ENCODE peak calls at places on chromosomes 6 and 20, in nine cellular contexts. S is foreskin fibroblast, R is BJ, C is A549, F is IMR-90, D is mammary epithelial cell, Z is uterus, T is A673, U is PC-9. G is an unnamed sample.

GRCh38 chr6:35016417-35017221 is 124.5 kb downstream of the TCP11 start:
- DNase-seq in S (peak), R (peak), C (no peak), F (peak), D (no peak), Z (peak), T (peak), U (no peak), G (peak)

GRCh38 chr6:82712826-82713225 is 349.2 kb downstream of the TPBG start:
- DNase-seq in S (no peak), R (no peak), C (no peak), F (no peak), D (no peak), Z (no peak), T (no peak), U (no peak), G (no peak)

GRCh38 chr6:147046131-147046530 is 158.1 kb upstream of the STXBP5 start:
- DNase-seq in S (no peak), R (no peak), C (no peak), F (peak), D (no peak), Z (no peak), T (peak), U (no peak), G (no peak)

GRCh38 chr6:142387997-142388815 is 86.4 kb downstream of the ADGRG6 start:
- DNase-seq in S (peak), R (no peak), C (peak), F (peak), D (peak), Z (no peak), T (peak), U (peak), G (peak)

GRCh38 chr20:60294627-60295026 is 336.4 kb downstream of the CDH26 start:
- DNase-seq in S (no peak), R (no peak), C (no peak), F (no peak), D (no peak), Z (no peak), T (no peak), U (no peak), G (no peak)

GRCh38 chr20:23234311-23235078 is 116.1 kb upstream of the NXT1 start:
- DNase-seq in S (peak), R (no peak), C (no peak), F (peak), D (no peak), Z (no peak), T (no peak), U (no peak), G (no peak)

GRCh38 chr6:170083236-170084051 is 207.4 kb downstream of the DLL1 start:
- DNase-seq in S (no peak), R (no peak), C (no peak), F (no peak), D (no peak), Z (no peak), T (no peak), U (no peak), G (no peak)

GRCh38 chr20:8399963-8400362 is 267.9 kb downstream of the PLCB1 start:
- DNase-seq in S (no peak), R (no peak), C (no peak), F (no peak), D (no peak), Z (no peak), T (peak), U (no peak), G (no peak)

GRCh38 chr20:25316506-25317190 is 68.8 kb downstream of the PYGB start:
- DNase-seq in S (no peak), R (no peak), C (no peak), F (no peak), D (no peak), Z (peak), T (no peak), U (no peak), G (no peak)

GRCh38 chr6:43668151-43669028 is 19.2 kb downstream of the MRPS18A start:
- DNase-seq in S (peak), R (no peak), C (peak), F (peak), D (peak), Z (peak), T (peak), U (peak), G (peak)

GRCh38 chr20:3420211-3420707 is 12.8 kb upstream of the DNAAF9 start:
- DNase-seq in S (peak), R (peak), C (peak), F (peak), D (peak), Z (no peak), T (peak), U (no peak), G (peak)

GRCh38 chr20:10060223-10060622 is 25.4 kb downstream of the ANKEF1 start:
- DNase-seq in S (no peak), R (no peak), C (no peak), F (no peak), D (no peak), Z (no peak), T (peak), U (no peak), G (no peak)

GRCh38 chr20:22620342-22620741 is 36.0 kb upstream of the FOXA2 start:
- DNase-seq in S (no peak), R (no peak), C (no peak), F (no peak), D (no peak), Z (no peak), T (no peak), U (no peak), G (no peak)

GRCh38 chr6:165245716-165246115 is 63.7 kb downstream of the C6orf118 start:
- DNase-seq in S (no peak), R (no peak), C (no peak), F (no peak), D (no peak), Z (no peak), T (no peak), U (no peak), G (no peak)

GRCh38 chr6:163334264-163334663 is 80.3 kb upstream of the QKI start:
- DNase-seq in S (no peak), R (no peak), C (no peak), F (no peak), D (no peak), Z (peak), T (no peak), U (no peak), G (no peak)

GRCh38 chr20:610130-611046 is at the start of gene TCF15:
- DNase-seq in S (peak), R (no peak), C (no peak), F (no peak), D (peak), Z (no peak), T (peak), U (no peak), G (no peak)

GRCh38 chr6:119102901-119103300 is 24.4 kb upstream of the FAM184A start:
- DNase-seq in S (no peak), R (no peak), C (no peak), F (no peak), D (no peak), Z (no peak), T (no peak), U (no peak), G (no peak)

GRCh38 chr6:51184046-51184445 is 365.4 kb downstream of the TFAP2B start:
- DNase-seq in S (no peak), R (no peak), C (no peak), F (no peak), D (no peak), Z (no peak), T (no peak), U (no peak), G (no peak)

GRCh38 chr6:51182884-51183283 is 364.2 kb downstream of the TFAP2B start:
- DNase-seq in S (no peak), R (no peak), C (no peak), F (no peak), D (no peak), Z (no peak), T (no peak), U (no peak), G (no peak)
- TF ChIP-seq CTCF in S (no peak), R (no peak), C (no peak), F (no peak), D (no peak), Z (no peak), T (no peak), U (no peak), G (no peak)

DNA sequence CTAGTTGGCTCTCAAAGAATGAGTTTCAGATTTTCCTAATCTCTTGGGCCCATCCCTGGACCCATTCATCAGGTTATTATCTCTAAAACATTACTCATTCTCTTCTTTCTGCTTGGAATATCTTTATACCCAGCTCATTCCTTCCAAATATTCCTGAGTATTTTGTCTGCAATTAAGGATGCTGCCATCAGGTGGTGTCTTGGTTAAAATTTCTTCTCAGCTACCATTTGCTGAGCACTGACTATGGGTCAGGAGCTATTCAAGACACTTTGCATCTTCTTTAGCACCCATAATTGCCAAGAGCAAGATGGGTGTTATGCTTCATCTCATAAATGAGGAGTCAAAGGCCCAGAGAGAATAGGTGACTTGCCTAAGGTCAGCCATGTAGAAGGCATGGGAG is 8.4 kb downstream of the SUN5 start:
- DNase-seq in S (no peak), R (no peak), C (no peak), F (no peak), D (no peak), Z (no peak), T (no peak), U (no peak), G (no peak)
- TF ChIP-seq CTCF in S (no peak), R (no peak), C (no peak), F (no peak), D (no peak), Z (no peak), T (peak), U (no peak), G (peak)

GRCh38 chr6:11618533-11618932 is 81.0 kb downstream of the TMEM170B start:
- DNase-seq in S (peak), R (no peak), C (peak), F (peak), D (no peak), Z (no peak), T (peak), U (no peak), G (no peak)
- TF ChIP-seq CTCF in S (peak), R (peak), C (peak), F (peak), D (peak), Z (no peak), T (peak), U (peak), G (peak)

GRCh38 chr6:133889557-133890301 is 816 bp downstream of the TCF21 start:
- DNase-seq in S (peak), R (no peak), C (no peak), F (peak), D (no peak), Z (peak), T (no peak), U (no peak), G (no peak)
- TF ChIP-seq CTCF in S (no peak), R (no peak), C (no peak), F (peak), D (no peak), Z (no peak), T (no peak), U (no peak), G (no peak)

GRCh38 chr20:52083627-52084232 is 107.8 kb downstream of the ZFP64 start:
- DNase-seq in S (peak), R (no peak), C (peak), F (peak), D (peak), Z (peak), T (peak), U (peak), G (peak)
- TF ChIP-seq CTCF in S (peak), R (peak), C (peak), F (peak), D (peak), Z (peak), T (peak), U (peak), G (peak)

GRCh38 chr6:48959401-48960060 is 503.5 kb downstream of the MMUT start:
- DNase-seq in S (no peak), R (no peak), C (no peak), F (no peak), D (no peak), Z (no peak), T (no peak), U (no peak), G (no peak)

GRCh38 chr6:48957781-48958180 is 505.3 kb downstream of the MMUT start:
- DNase-seq in S (peak), R (no peak), C (no peak), F (peak), D (peak), Z (no peak), T (peak), U (no peak), G (no peak)

GRCh38 chr6:48962041-48962440 is 501.0 kb downstream of the MMUT start:
- DNase-seq in S (no peak), R (no peak), C (peak), F (no peak), D (no peak), Z (no peak), T (peak), U (no peak), G (no peak)
- TF ChIP-seq CTCF in S (no peak), R (no peak), C (no peak), F (no peak), D (no peak), Z (no peak), T (no peak), U (no peak), G (no peak)

G was measured in HFFc6.